ENCODE peak calls at places on chromosomes 16 and 17, in nine cellular contexts. Z is IMR-90, G is PC-3, F is fibroblast of lung, N is neural progenitor cell, S is H1, K is HCT116, P is neuronal stem cell, L is mammary epithelial cell. I is an unnamed sample.

GRCh38 chr17:78329263-78330059 is 30.4 kb downstream of the SOCS3 start:
- DNase-seq in Z (peak), G (peak), F (peak), N (no peak), S (no peak), K (peak), P (no peak), L (peak), I (no peak)

GRCh38 chr16:52383640-52384292 is 163.2 kb downstream of the TOX3 start:
- DNase-seq in Z (no peak), G (no peak), F (peak), N (no peak), S (no peak), K (no peak), P (no peak), L (no peak), I (no peak)

GRCh38 chr16:12158428-12158827 is 181.9 kb downstream of the SNX29 start:
- DNase-seq in Z (peak), G (peak), F (peak), N (no peak), S (no peak), K (no peak), P (no peak), L (peak), I (no peak)

GRCh38 chr17:77286641-77287431 is 146.1 kb downstream of the SEC14L1 start:
- DNase-seq in Z (peak), G (peak), F (peak), N (no peak), S (no peak), K (peak), P (no peak), L (peak), I (no peak)

GRCh38 chr16:67516296-67517177 is 12.1 kb upstream of the RIPOR1 start:
- DNase-seq in Z (peak), G (peak), F (peak), N (no peak), S (no peak), K (no peak), P (no peak), L (no peak), I (no peak)

GRCh38 chr16:9176547-9177418 is 85.3 kb downstream of the HAPSTR1 start:
- DNase-seq in Z (no peak), G (no peak), F (no peak), N (no peak), S (no peak), K (no peak), P (no peak), L (no peak), I (no peak)

GRCh38 chr16:67466581-67466980 is 14.4 kb downstream of the ATP6V0D1 start:
- DNase-seq in Z (no peak), G (no peak), F (no peak), N (no peak), S (no peak), K (no peak), P (no peak), L (no peak), I (no peak)

GRCh38 chr17:41687828-41688640 is 651 bp upstream of the EIF1 start:
- DNase-seq in Z (peak), G (peak), F (no peak), N (no peak), S (no peak), K (no peak), P (no peak), L (peak), I (peak)

GRCh38 chr16:74573622-74574021 is 33.3 kb downstream of the GLG1 start:
- DNase-seq in Z (no peak), G (no peak), F (no peak), N (no peak), S (no peak), K (no peak), P (no peak), L (no peak), I (no peak)

GRCh38 chr17:58515286-58515685 is 848 bp upstream of the MTMR4 start:
- DNase-seq in Z (no peak), G (no peak), F (no peak), N (no peak), S (no peak), K (no peak), P (no peak), L (no peak), I (no peak)
- H3K9ac ChIP-seq in Z (no peak), G (no peak), F (no peak), N (no peak), S (no peak), K (peak), P (no peak), L (no peak), I (no peak)

DNA sequence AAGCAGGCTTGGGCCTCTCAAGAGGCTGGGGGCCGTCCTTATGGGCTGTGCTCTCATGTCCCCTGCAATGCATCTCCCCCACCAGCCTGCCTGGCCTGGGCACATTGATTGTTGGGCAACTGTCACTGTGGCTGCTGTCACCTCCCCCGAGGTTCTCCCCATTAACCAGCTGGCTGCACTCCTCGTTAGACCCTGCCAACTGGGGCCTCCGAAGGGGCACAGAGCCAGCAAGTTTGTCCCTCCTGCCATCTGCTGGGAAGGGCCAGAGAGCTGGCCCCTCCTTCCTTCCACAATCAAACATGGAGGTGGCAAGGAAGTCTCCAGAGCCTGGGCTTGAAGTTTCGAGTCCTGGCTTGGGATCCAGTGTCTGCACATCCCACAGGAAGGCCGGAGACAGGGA is 28.0 kb upstream of the ZC3H18 start:
- DNase-seq in Z (no peak), G (no peak), F (no peak), N (no peak), S (no peak), K (no peak), P (no peak), L (no peak), I (no peak)
- H3K4me3 ChIP-seq in Z (no peak), G (no peak), F (no peak), N (no peak), S (no peak), K (no peak), P (no peak), L (no peak), I (no peak)

GRCh38 chr16:19959736-19960135 is 75.1 kb upstream of the GPRC5B start:
- DNase-seq in Z (no peak), G (no peak), F (no peak), N (no peak), S (no peak), K (no peak), P (no peak), L (no peak), I (no peak)

GRCh38 chr16:19967561-19967960 is 82.9 kb upstream of the GPRC5B start:
- DNase-seq in Z (no peak), G (no peak), F (no peak), N (peak), S (no peak), K (no peak), P (no peak), L (no peak), I (no peak)

GRCh38 chr16:19960183-19960582 is 75.5 kb upstream of the GPRC5B start:
- DNase-seq in Z (no peak), G (no peak), F (no peak), N (no peak), S (no peak), K (no peak), P (no peak), L (no peak), I (no peak)

GRCh38 chr16:19967963-19968362 is 83.3 kb upstream of the GPRC5B start:
- DNase-seq in Z (no peak), G (no peak), F (no peak), N (no peak), S (no peak), K (no peak), P (no peak), L (no peak), I (no peak)

GRCh38 chr16:19963306-19963705 is 78.7 kb upstream of the GPRC5B start:
- DNase-seq in Z (no peak), G (no peak), F (no peak), N (no peak), S (no peak), K (no peak), P (no peak), L (no peak), I (peak)
- H3K9ac ChIP-seq in Z (no peak), G (no peak), F (no peak), N (no peak), S (no peak), K (no peak), P (no peak), L (no peak), I (no peak)

GRCh38 chr17:8138366-8138671 is 13.9 kb downstream of the PER1 start:
- DNase-seq in Z (no peak), G (no peak), F (no peak), N (no peak), S (no peak), K (no peak), P (no peak), L (no peak), I (no peak)
- H3K4me3 ChIP-seq in Z (peak), G (peak), F (peak), N (peak), S (peak), K (peak), P (peak), L (peak), I (peak)

DNA sequence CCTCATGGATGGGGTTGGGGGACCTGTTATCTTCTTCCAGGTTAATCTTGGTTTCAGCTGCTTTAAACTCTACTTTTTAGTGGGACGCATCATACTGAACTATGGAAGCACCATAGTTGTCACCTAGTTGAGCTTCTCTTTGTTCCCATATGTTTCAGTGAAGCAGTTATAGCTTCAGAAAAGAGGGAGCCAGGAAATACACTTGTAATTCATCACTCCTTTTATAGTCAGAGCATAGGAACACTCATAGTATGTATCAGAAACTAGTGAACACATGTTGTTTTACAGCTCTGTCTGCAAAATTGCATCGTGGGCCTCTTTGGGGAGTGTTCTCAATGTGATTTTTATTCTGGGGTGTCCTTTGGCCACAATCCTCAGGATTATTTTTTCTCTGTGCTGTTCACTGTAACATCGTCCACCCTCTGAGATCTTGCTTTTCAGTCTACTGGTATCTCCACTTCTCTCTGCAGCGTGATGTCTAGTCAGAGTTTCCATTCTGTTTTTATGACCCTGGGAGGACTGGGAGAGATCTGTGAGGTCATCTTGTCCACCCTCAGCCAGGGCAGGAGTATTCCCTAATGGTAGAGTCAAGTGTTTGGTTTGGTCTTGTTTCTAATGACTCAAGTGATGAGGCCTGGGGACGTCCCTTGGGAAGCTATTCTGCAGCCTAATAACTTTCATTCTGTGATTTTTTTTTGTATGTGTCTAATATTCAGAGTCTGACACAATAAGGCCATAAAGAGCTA is 585.4 kb downstream of the WWOX start:
- DNase-seq in Z (no peak), G (no peak), F (peak), N (no peak), S (no peak), K (no peak), P (no peak), L (no peak), I (no peak)
- H3K9ac ChIP-seq in Z (no peak), G (no peak), F (no peak), N (no peak), S (no peak), K (no peak), P (no peak), L (peak), I (no peak)

GRCh38 chr17:75753193-75753513 is 11.8 kb downstream of the GALK1 start:
- DNase-seq in Z (no peak), G (no peak), F (no peak), N (no peak), S (no peak), K (no peak), P (no peak), L (no peak), I (no peak)
- H3K4me3 ChIP-seq in Z (peak), G (no peak), F (no peak), N (peak), S (peak), K (no peak), P (no peak), L (no peak), I (no peak)

GRCh38 chr17:39739885-39740356 is 2.2 kb downstream of the GRB7 start:
- DNase-seq in Z (no peak), G (peak), F (no peak), N (peak), S (no peak), K (no peak), P (no peak), L (peak), I (peak)
- H3K9ac ChIP-seq in Z (no peak), G (peak), F (no peak), N (no peak), S (peak), K (peak), P (no peak), L (peak), I (peak)

GRCh38 chr17:48043171-48043570 is 5.0 kb upstream of the NFE2L1 start:
- DNase-seq in Z (no peak), G (peak), F (no peak), N (no peak), S (no peak), K (no peak), P (no peak), L (peak), I (no peak)
- H3K4me3 ChIP-seq in Z (no peak), G (no peak), F (no peak), N (no peak), S (no peak), K (no peak), P (no peak), L (no peak), I (no peak)